ENCODE peak calls at places on chromosome 5, in ten cellular contexts. W, A, L, R, B, T, Y, Z, D and E are unnamed samples.

GRCh38 chr5:133247881-133248642 is 196.2 kb downstream of the HSPA4 start:
- DNase-seq in W (no peak), A (no peak), L (no peak), R (peak; percentile 32), B (no peak), T (no peak), Y (no peak), Z (no peak), D (no peak), E (no peak)

GRCh38 chr5:171444582-171444981 is 25.1 kb downstream of the FGF18 start:
- DNase-seq in W (no peak), A (no peak), L (no peak), R (no peak), B (no peak), T (no peak), Y (no peak), Z (no peak), D (no peak), E (peak; percentile 69)

GRCh38 chr5:131252824-131253171 is 11.1 kb upstream of the CDC42SE2 start:
- DNase-seq in W (no peak), A (peak; percentile 75), L (no peak), R (no peak), B (no peak), T (peak; percentile 82), Y (no peak), Z (no peak), D (peak; percentile 60), E (no peak)

GRCh38 chr5:101678494-101679193 is 617.4 kb downstream of the SLCO4C1 start:
- DNase-seq in W (no peak), A (peak; percentile 3), L (no peak), R (peak; percentile 74), B (no peak), T (peak; percentile 7), Y (peak; percentile 32), Z (no peak), D (peak; percentile 34), E (peak; percentile 11)

GRCh38 chr5:74517700-74518099 is 122.8 kb downstream of the ENC1 start:
- DNase-seq in W (no peak), A (no peak), L (no peak), R (no peak), B (no peak), T (no peak), Y (peak; percentile 71), Z (no peak), D (no peak), E (no peak)

GRCh38 chr5:77994943-77995342 is 218.8 kb upstream of the TBCA start:
- DNase-seq in W (no peak), A (no peak), L (no peak), R (no peak), B (no peak), T (no peak), Y (no peak), Z (no peak), D (no peak), E (no peak)

GRCh38 chr5:126023894-126024575 is 399.2 kb upstream of the GRAMD2B start:
- DNase-seq in W (no peak), A (no peak), L (no peak), R (no peak), B (no peak), T (no peak), Y (no peak), Z (no peak), D (no peak), E (no peak)

GRCh38 chr5:125564336-125564975 is 818.0 kb upstream of the ZNF608 start:
- DNase-seq in W (no peak), A (no peak), L (no peak), R (no peak), B (no peak), T (no peak), Y (no peak), Z (no peak), D (no peak), E (no peak)

GRCh38 chr5:80805038-80805437 is 150.3 kb upstream of the DHFR start:
- DNase-seq in W (no peak), A (no peak), L (no peak), R (no peak), B (no peak), T (no peak), Y (no peak), Z (no peak), D (no peak), E (no peak)

GRCh38 chr5:128201065-128201926 is 117.7 kb downstream of the SLC12A2 start:
- DNase-seq in W (peak; percentile 68), A (peak; percentile 77), L (peak; percentile 33), R (peak; percentile 82), B (no peak), T (peak; percentile 71), Y (peak; percentile 79), Z (peak; percentile 37), D (peak; percentile 80), E (no peak)

GRCh38 chr5:33148076-33148501 is 292.7 kb upstream of the TARS1 start:
- DNase-seq in W (no peak), A (no peak), L (peak; percentile 60), R (no peak), B (no peak), T (no peak), Y (peak; percentile 89), Z (no peak), D (no peak), E (no peak)

GRCh38 chr5:1371602-1372342 is 26.9 kb upstream of the CLPTM1L start:
- DNase-seq in W (no peak), A (no peak), L (no peak), R (no peak), B (no peak), T (no peak), Y (no peak), Z (no peak), D (no peak), E (no peak)

GRCh38 chr5:142363619-142363963 is 38.8 kb upstream of the SPRY4 start:
- DNase-seq in W (no peak), A (no peak), L (no peak), R (no peak), B (no peak), T (no peak), Y (no peak), Z (no peak), D (no peak), E (no peak)

GRCh38 chr5:78706381-78706780 is 57.8 kb upstream of the LHFPL2 start:
- DNase-seq in W (no peak), A (no peak), L (no peak), R (no peak), B (no peak), T (no peak), Y (no peak), Z (no peak), D (no peak), E (no peak)

GRCh38 chr5:1847056-1847455 is 35.7 kb downstream of the IRX4 start:
- DNase-seq in W (no peak), A (no peak), L (no peak), R (no peak), B (no peak), T (no peak), Y (no peak), Z (no peak), D (no peak), E (no peak)

GRCh38 chr5:1201327-1202025 is at the start of gene SLC6A19:
- DNase-seq in W (no peak), A (no peak), L (no peak), R (no peak), B (no peak), T (no peak), Y (no peak), Z (no peak), D (no peak), E (no peak)

GRCh38 chr5:169656125-169656990 is 19.3 kb downstream of the DOCK2 start:
- DNase-seq in W (no peak), A (no peak), L (no peak), R (no peak), B (no peak), T (no peak), Y (no peak), Z (no peak), D (no peak), E (no peak)

GRCh38 chr5:109701252-109701651 is 11.5 kb downstream of the MAN2A1 start:
- DNase-seq in W (no peak), A (no peak), L (no peak), R (no peak), B (no peak), T (no peak), Y (no peak), Z (no peak), D (no peak), E (no peak)

GRCh38 chr5:108557686-108558085 is 175.8 kb upstream of the FBXL17 start:
- DNase-seq in W (no peak), A (no peak), L (no peak), R (no peak), B (no peak), T (no peak), Y (no peak), Z (no peak), D (no peak), E (no peak)

GRCh38 chr5:2266668-2267240 is 384.0 kb upstream of the IRX4 start:
- DNase-seq in W (no peak), A (no peak), L (no peak), R (no peak), B (no peak), T (no peak), Y (no peak), Z (no peak), D (no peak), E (no peak)

GRCh38 chr5:134465856-134466240 is 54.2 kb upstream of the CDKN2AIPNL start:
- DNase-seq in W (peak; percentile 50), A (peak; percentile 42), L (peak; percentile 86), R (peak; percentile 86), B (no peak), T (peak; percentile 69), Y (peak; percentile 95), Z (no peak), D (peak; percentile 62), E (peak; percentile 57)

GRCh38 chr5:106476630-106477029 is 1194.1 kb downstream of the EFNA5 start:
- DNase-seq in W (no peak), A (no peak), L (no peak), R (no peak), B (no peak), T (no peak), Y (no peak), Z (no peak), D (no peak), E (no peak)

GRCh38 chr5:111901303-111901702 is 144.3 kb upstream of the NREP start:
- DNase-seq in W (no peak), A (no peak), L (no peak), R (no peak), B (no peak), T (no peak), Y (no peak), Z (no peak), D (no peak), E (no peak)

GRCh38 chr5:32805966-32806626 is 95.0 kb downstream of the NPR3 start:
- DNase-seq in W (no peak), A (no peak), L (peak; percentile 43), R (no peak), B (no peak), T (no peak), Y (peak; percentile 81), Z (no peak), D (no peak), E (no peak)

GRCh38 chr5:100901851-100902341 is 1.2 kb downstream of the ST8SIA4 start:
- DNase-seq in W (no peak), A (peak; percentile 52), L (no peak), R (peak; percentile 5), B (peak; percentile 4), T (peak; percentile 64), Y (no peak), Z (no peak), D (peak; percentile 32), E (no peak)

GRCh38 chr5:76372320-76373054 is 30.6 kb upstream of the IQGAP2 start:
- DNase-seq in W (no peak), A (no peak), L (peak; percentile 56), R (no peak), B (no peak), T (no peak), Y (peak; percentile 93), Z (no peak), D (no peak), E (peak; percentile 61)

GRCh38 chr5:61817472-61818326 is 485.6 kb downstream of the ZSWIM6 start:
- DNase-seq in W (no peak), A (no peak), L (no peak), R (peak; percentile 50), B (no peak), T (no peak), Y (peak; percentile 62), Z (no peak), D (no peak), E (peak; percentile 28)

GRCh38 chr5:179870403-179870903 is 11.8 kb upstream of the MRNIP start:
- DNase-seq in W (no peak), A (no peak), L (no peak), R (peak; percentile 73), B (peak; percentile 65), T (no peak), Y (no peak), Z (no peak), D (no peak), E (peak; percentile 43)